ENCODE peak calls at places on chromosomes 16 and 17, in six cellular contexts. E is NCI-H524; Y is NCI-H2081 treated with DMSO at 0.1 percent for 48 hours; I is CD8-positive, alpha-beta T cell; N is A549; B is ovary. H is an unnamed sample.

GRCh38 chr17:78127888-78128615 is 503 bp downstream of the TMC6 start:
- DNase-seq in E (peak), Y (no peak), I (peak), N (no peak), B (no peak), H (peak)

GRCh38 chr16:12580809-12581208 is 222.9 kb downstream of the CPPED1 start:
- DNase-seq in E (no peak), Y (no peak), I (no peak), N (no peak), B (no peak), H (no peak)

GRCh38 chr16:13936596-13937081 is 16.7 kb downstream of the ERCC4 start:
- DNase-seq in E (no peak), Y (no peak), I (no peak), N (peak), B (peak), H (no peak)

GRCh38 chr17:83124871-83125514 is 45.6 kb downstream of the METRNL start:
- DNase-seq in E (no peak), Y (no peak), I (no peak), N (no peak), B (no peak), H (no peak)

GRCh38 chr17:8382052-8382879 is 727 bp downstream of the RPL26 start:
- DNase-seq in E (no peak), Y (no peak), I (no peak), N (no peak), B (no peak), H (no peak)

GRCh38 chr16:65828296-65828695 is 538.2 kb upstream of the CDH5 start:
- DNase-seq in E (peak), Y (no peak), I (no peak), N (no peak), B (no peak), H (no peak)

GRCh38 chr16:88636488-88637265 is 1.7 kb upstream of the IL17C start:
- DNase-seq in E (no peak), Y (no peak), I (no peak), N (no peak), B (no peak), H (no peak)

GRCh38 chr17:11326492-11326891 is 85.5 kb downstream of the SHISA6 start:
- DNase-seq in E (no peak), Y (no peak), I (no peak), N (no peak), B (no peak), H (no peak)

GRCh38 chr17:78458739-78459335 is 80.4 kb downstream of the PGS1 start:
- DNase-seq in E (peak), Y (no peak), I (no peak), N (no peak), B (no peak), H (no peak)

GRCh38 chr16:16140537-16140936 is 82.8 kb downstream of the ABCC6 start:
- DNase-seq in E (no peak), Y (no peak), I (no peak), N (no peak), B (no peak), H (no peak)

GRCh38 chr16:2296662-2297505 is 29.0 kb upstream of the RNPS1 start:
- DNase-seq in E (peak), Y (no peak), I (no peak), N (peak), B (no peak), H (peak)

GRCh38 chr17:32822996-32823395 is 53.9 kb downstream of the MYO1D start:
- DNase-seq in E (no peak), Y (no peak), I (no peak), N (no peak), B (no peak), H (no peak)

GRCh38 chr16:88686439-88687253 is at the start of gene SNAI3:
- DNase-seq in E (peak), Y (no peak), I (peak), N (peak), B (peak), H (peak)

GRCh38 chr16:66551362-66551761 is 1.0 kb upstream of the CKLF start:
- DNase-seq in E (peak), Y (no peak), I (peak), N (peak), B (no peak), H (peak)

GRCh38 chr17:28715217-28715616 is 2.5 kb downstream of the RAB34 start:
- DNase-seq in E (no peak), Y (no peak), I (no peak), N (no peak), B (no peak), H (no peak)

GRCh38 chr17:50258647-50259483 is 15.4 kb upstream of the TMEM92 start:
- DNase-seq in E (peak), Y (no peak), I (peak), N (no peak), B (peak), H (peak)

GRCh38 chr16:65069766-65070165 is 52.1 kb downstream of the CDH11 start:
- DNase-seq in E (peak), Y (no peak), I (no peak), N (no peak), B (no peak), H (no peak)

GRCh38 chr16:6753553-6753952 is 579.1 kb upstream of the RBFOX1 start:
- DNase-seq in E (no peak), Y (no peak), I (no peak), N (no peak), B (no peak), H (no peak)

GRCh38 chr17:39972271-39972670 is 8.3 kb upstream of the PSMD3 start:
- DNase-seq in E (no peak), Y (no peak), I (no peak), N (no peak), B (no peak), H (no peak)

GRCh38 chr17:28447396-28447760 is 26.1 kb upstream of the SLC13A2 start:
- DNase-seq in E (no peak), Y (no peak), I (no peak), N (no peak), B (no peak), H (no peak)

GRCh38 chr17:75405365-75406221 is at the start of gene GRB2:
- DNase-seq in E (peak), Y (peak), I (peak), N (peak), B (peak), H (peak)

GRCh38 chr16:11258553-11259287 is 2.7 kb upstream of the SOCS1 start:
- DNase-seq in E (no peak), Y (no peak), I (no peak), N (no peak), B (no peak), H (no peak)

GRCh38 chr16:35207059-35207999 is 1747.9 kb downstream of the TP53TG3F start:
- DNase-seq in E (no peak), Y (no peak), I (no peak), N (no peak), B (no peak), H (no peak)

GRCh38 chr16:19284207-19284606 is 1.3 kb upstream of the CLEC19A start:
- DNase-seq in E (peak), Y (no peak), I (no peak), N (peak), B (no peak), H (no peak)

GRCh38 chr17:66398059-66398458 is 95.6 kb downstream of the PRKCA start:
- DNase-seq in E (no peak), Y (no peak), I (no peak), N (no peak), B (no peak), H (no peak)

GRCh38 chr17:29615048-29615385 is 7.7 kb downstream of the CORO6 start:
- DNase-seq in E (peak), Y (no peak), I (peak), N (no peak), B (no peak), H (no peak)

GRCh38 chr17:4204676-4205075 is 59.1 kb downstream of the ANKFY1 start:
- DNase-seq in E (no peak), Y (no peak), I (no peak), N (no peak), B (peak), H (no peak)

GRCh38 chr17:18315498-18316360 is 636 bp downstream of the SMCR8 start:
- DNase-seq in E (no peak), Y (no peak), I (no peak), N (no peak), B (no peak), H (no peak)

GRCh38 chr16:23597003-23597756 is 1.1 kb upstream of the NDUFAB1 start:
- DNase-seq in E (peak), Y (no peak), I (no peak), N (peak), B (no peak), H (peak)

GRCh38 chr16:22253272-22253671 is 43.9 kb upstream of the POLR3E start:
- DNase-seq in E (no peak), Y (no peak), I (no peak), N (no peak), B (no peak), H (no peak)

GRCh38 chr16:72976747-72977064 is 71.2 kb downstream of the ZFHX3 start:
- DNase-seq in E (no peak), Y (no peak), I (no peak), N (no peak), B (no peak), H (no peak)